ENCODE peak calls at places on chromosomes 4 and X, in seven cellular contexts. D, S, E, J, C, U and N are unnamed samples.

GRCh38 chrX:112832481-112833095 is 8.0 kb downstream of the AMOT start:
- DNase-seq in D (no peak), J (no peak), C (no peak), S (no peak), U (no peak), E (no peak), N (no peak)

GRCh38 chr4:25943312-25943711 is 29.3 kb downstream of the SMIM20 start:
- DNase-seq in J (no peak), C (no peak), E (no peak), U (no peak), D (no peak), S (no peak), N (no peak)

GRCh38 chr4:73948990-73949706 is 32.7 kb downstream of the PF4 start:
- DNase-seq in S (no peak), D (no peak), C (no peak), E (no peak), J (no peak), U (no peak), N (no peak)

GRCh38 chr4:86141166-86141565 is 218.7 kb downstream of the MAPK10 start:
- DNase-seq in U (no peak), E (no peak), J (no peak), D (no peak), S (no peak), C (no peak), N (no peak)

GRCh38 chrX:17022205-17022604 is 75.7 kb downstream of the REPS2 start:
- DNase-seq in E (peak; percentile 68), D (no peak), J (no peak), C (no peak), U (no peak), S (peak; percentile 94), N (no peak)

GRCh38 chrX:123860506-123860840 is 620 bp downstream of the XIAP start:
- DNase-seq in D (no peak), S (no peak), E (peak; percentile 40), U (no peak), J (no peak), C (no peak), N (no peak)

GRCh38 chrX:20149326-20149725 is 7.7 kb upstream of the EIF1AX start:
- DNase-seq in J (no peak), U (no peak), C (no peak), S (no peak), E (no peak), D (no peak), N (no peak)

GRCh38 chrX:150841466-150842197 is 56.8 kb downstream of the CD99L2 start:
- DNase-seq in S (no peak), D (no peak), C (no peak), J (no peak), U (no peak), E (no peak), N (no peak)

GRCh38 chr4:39718366-39719323 is 20.7 kb downstream of the UBE2K start:
- DNase-seq in E (no peak), U (no peak), S (no peak), J (no peak), C (no peak), D (peak; percentile 59), N (no peak)

GRCh38 chrX:12239356-12240082 is 101.2 kb downstream of the FRMPD4 start:
- DNase-seq in E (no peak), U (no peak), D (no peak), S (no peak), C (no peak), J (no peak), N (no peak)

GRCh38 chr4:5925419-5926187 is 32.7 kb upstream of the CRMP1 start:
- DNase-seq in C (no peak), U (no peak), E (no peak), D (no peak), S (no peak), J (no peak), N (no peak)

GRCh38 chrX:45778621-45779020 is 577.9 kb upstream of the DIPK2B start:
- DNase-seq in U (no peak), D (no peak), E (no peak), C (no peak), S (no peak), J (no peak), N (no peak)

GRCh38 chr4:122827899-122828601 is 1.4 kb downstream of the FGF2 start:
- DNase-seq in J (peak; percentile 22), S (no peak), D (peak; percentile 67), C (no peak), E (peak; percentile 55), U (peak; percentile 24), N (no peak)

GRCh38 chrX:72262077-72262476 is 15.0 kb downstream of the RPS4X start:
- DNase-seq in J (no peak), D (no peak), C (no peak), E (no peak), S (no peak), U (no peak), N (no peak)

GRCh38 chr4:146023334-146023967 is 84.8 kb upstream of the ZNF827 start:
- DNase-seq in J (no peak), E (no peak), S (no peak), D (no peak), U (no peak), C (no peak), N (no peak)

GRCh38 chrX:14352511-14352910 is 176.8 kb upstream of the GLRA2 start:
- DNase-seq in S (no peak), U (no peak), C (no peak), J (no peak), E (no peak), D (no peak), N (no peak)

GRCh38 chrX:30364229-30364628 is 55.0 kb upstream of the NR0B1 start:
- DNase-seq in J (no peak), U (no peak), E (no peak), S (no peak), C (no peak), D (no peak), N (no peak)

GRCh38 chrX:112851161-112851779 is 10.6 kb upstream of the AMOT start:
- DNase-seq in J (no peak), U (no peak), S (no peak), C (no peak), D (no peak), E (no peak), N (no peak)

GRCh38 chr4:159950707-159951106 is 847.8 kb downstream of the RAPGEF2 start:
- DNase-seq in S (no peak), D (no peak), J (no peak), C (no peak), U (no peak), E (no peak), N (no peak)

GRCh38 chr4:155468282-155468681 is 91.5 kb upstream of the MAP9 start:
- DNase-seq in U (no peak), E (no peak), D (no peak), J (no peak), S (no peak), C (no peak), N (no peak)

GRCh38 chr4:92387459-92388069 is 83.8 kb downstream of the GRID2 start:
- DNase-seq in J (no peak), D (no peak), C (peak; percentile 1), U (peak; percentile 7), E (peak; percentile 57), S (no peak), N (no peak)

GRCh38 chr4:126957555-126958440 is 675.0 kb upstream of the INTU start:
- DNase-seq in E (no peak), S (no peak), C (no peak), D (no peak), U (no peak), J (no peak), N (no peak)

GRCh38 chr4:89111833-89112563 is 665 bp downstream of the TIGD2 start:
- DNase-seq in C (no peak), U (peak; percentile 9), J (no peak), S (no peak), E (peak; percentile 79), D (no peak), N (no peak)

GRCh38 chr4:55340246-55340645 is 5.8 kb upstream of the SRD5A3 start:
- DNase-seq in E (no peak), S (no peak), C (no peak), J (no peak), U (no peak), D (no peak), N (no peak)

GRCh38 chr4:188986271-188986689 is 847.0 kb downstream of the TRIML1 start:
- DNase-seq in U (no peak), D (no peak), J (no peak), S (no peak), C (no peak), E (peak; percentile 92), N (no peak)

GRCh38 chrX:38880460-38880859 is 79.2 kb downstream of the MID1IP1 start:
- DNase-seq in E (no peak), J (no peak), U (no peak), C (no peak), S (no peak), D (no peak), N (no peak)

GRCh38 chr4:2259541-2260267 is 2.2 kb downstream of the MXD4 start:
- DNase-seq in E (no peak), C (no peak), U (no peak), S (no peak), D (peak; percentile 60), J (peak; percentile 9), N (no peak)

GRCh38 chr4:143514432-143514831 is 930 bp downstream of the SMARCA5 start:
- DNase-seq in S (peak; percentile 34), J (peak; percentile 23), C (peak; percentile 22), E (peak; percentile 9), U (peak; percentile 51), D (peak; percentile 70), N (peak; percentile 33)

GRCh38 chrX:107118322-107119147 is at the start of gene RBM41:
- DNase-seq in D (peak; percentile 89), E (peak; percentile 68), U (peak; percentile 45), S (peak; percentile 68), J (peak; percentile 61), C (peak; percentile 39), N (no peak)

GRCh38 chr4:126850286-126850685 is 782.5 kb upstream of the INTU start:
- DNase-seq in J (no peak), E (peak; percentile 98), U (no peak), D (no peak), C (no peak), S (no peak), N (no peak)

GRCh38 chrX:10470009-10470408 is 150.4 kb downstream of the MID1 start:
- DNase-seq in C (no peak), S (no peak), E (no peak), U (no peak), J (no peak), D (no peak), N (no peak)